ENCODE peak calls at places on chromosomes 6 and 20, in nine cellular contexts. Y, P, L, U, Q, O, A, F and H are unnamed samples.

GRCh38 chr6:5671604-5672559 is 334.8 kb downstream of the NRN1 start:
- DNase-seq in Y (peak), L (no peak), A (peak), Q (no peak), F (no peak), P (no peak), U (no peak), O (no peak), H (peak)

GRCh38 chr6:24356310-24357035 is 1.4 kb downstream of the DCDC2 start:
- DNase-seq in Y (peak), A (peak), L (no peak), F (no peak), Q (no peak), P (no peak), O (no peak), U (no peak), H (no peak)

GRCh38 chr20:23013429-23013828 is 21.7 kb upstream of the SSTR4 start:
- DNase-seq in O (no peak), A (no peak), Y (peak), U (no peak), P (no peak), L (no peak), F (no peak), Q (no peak), H (no peak)

GRCh38 chr6:35160642-35161041 is 19.5 kb upstream of the TCP11 start:
- DNase-seq in F (no peak), Y (no peak), O (no peak), Q (no peak), A (no peak), U (no peak), P (no peak), L (no peak), H (no peak)

GRCh38 chr6:103273048-103273447 is 1586.7 kb downstream of the HACE1 start:
- DNase-seq in U (no peak), Q (no peak), P (no peak), A (peak), O (no peak), F (no peak), L (no peak), Y (peak), H (peak)

GRCh38 chr6:18845891-18846290 is 458.7 kb downstream of the RNF144B start:
- DNase-seq in P (no peak), A (no peak), L (no peak), Q (no peak), Y (no peak), F (no peak), O (no peak), U (no peak), H (no peak)

GRCh38 chr6:38259736-38260135 is 380.0 kb downstream of the BTBD9 start:
- DNase-seq in F (no peak), O (no peak), U (no peak), P (no peak), A (peak), Y (no peak), L (no peak), Q (peak), H (no peak)

GRCh38 chr20:62879275-62880146 is 17.9 kb upstream of the TCFL5 start:
- DNase-seq in O (no peak), F (no peak), Q (no peak), L (no peak), Y (no peak), A (no peak), P (no peak), U (no peak), H (peak)

GRCh38 chr6:28615955-28616747 is 90.5 kb downstream of the GPX5 start:
- DNase-seq in O (no peak), A (no peak), Y (no peak), P (no peak), Q (no peak), L (no peak), U (no peak), F (no peak), H (peak)

GRCh38 chr20:63680857-63681608 is 15.4 kb upstream of the TNFRSF6B start:
- DNase-seq in Y (no peak), P (no peak), Q (no peak), F (no peak), L (no peak), O (no peak), U (no peak), A (no peak), H (no peak)

GRCh38 chr20:10047427-10047826 is 12.6 kb downstream of the ANKEF1 start:
- DNase-seq in L (no peak), P (no peak), O (no peak), F (no peak), Y (peak), U (no peak), Q (peak), A (peak), H (peak)

GRCh38 chr6:91970700-91971099 is 1383.8 kb upstream of the MAP3K7 start:
- DNase-seq in Y (no peak), P (no peak), U (no peak), A (no peak), Q (no peak), L (no peak), F (no peak), O (no peak), H (no peak)

GRCh38 chr6:70506321-70506720 is 60.4 kb upstream of the SDHAF4 start:
- DNase-seq in O (no peak), A (no peak), P (no peak), F (no peak), Y (no peak), Q (no peak), U (no peak), L (no peak), H (no peak)

GRCh38 chr20:38203337-38204003 is 38.4 kb upstream of the TGM2 start:
- DNase-seq in L (peak), P (no peak), O (no peak), Q (no peak), Y (no peak), U (no peak), F (no peak), A (no peak), H (no peak)

GRCh38 chr20:2889797-2890196 is 16.5 kb downstream of the PTPRA start:
- DNase-seq in F (no peak), O (no peak), Y (no peak), A (no peak), L (no peak), Q (no peak), P (no peak), U (no peak), H (no peak)

GRCh38 chr20:59955131-59955796 is 3.0 kb upstream of the CDH26 start:
- DNase-seq in P (no peak), U (no peak), O (no peak), A (peak), F (no peak), L (no peak), Y (peak), Q (no peak), H (peak)

GRCh38 chr6:165967768-165968408 is 199.8 kb downstream of the TBXT start:
- DNase-seq in Y (peak), L (no peak), P (no peak), U (no peak), O (no peak), A (no peak), Q (peak), F (no peak), H (no peak)

GRCh38 chr6:3455121-3455489 is 1.7 kb downstream of the SLC22A23 start:
- DNase-seq in L (no peak), P (no peak), A (no peak), O (no peak), Q (no peak), F (no peak), Y (no peak), U (no peak), H (no peak)

GRCh38 chr6:85113934-85114582 is 335.8 kb upstream of the NT5E start:
- DNase-seq in U (no peak), Y (no peak), L (peak), O (peak), Q (no peak), F (peak), A (peak), P (no peak), H (no peak)

GRCh38 chr6:110620065-110620464 is 143.7 kb upstream of the SLC22A16 start:
- DNase-seq in A (no peak), F (no peak), O (no peak), Y (no peak), Q (no peak), P (no peak), U (no peak), L (no peak), H (no peak)

GRCh38 chr20:7155794-7156193 is 388.3 kb downstream of the BMP2 start:
- DNase-seq in L (no peak), F (no peak), Y (no peak), Q (no peak), U (no peak), O (no peak), A (no peak), P (no peak), H (peak)

GRCh38 chr20:19233025-19233794 is 20.8 kb downstream of the SLC24A3 start:
- DNase-seq in P (no peak), U (no peak), F (no peak), Q (no peak), Y (no peak), L (no peak), O (peak), A (peak), H (no peak)

GRCh38 chr6:27157461-27158315 is 89.8 kb upstream of the PRSS16 start:
- DNase-seq in L (peak), A (peak), O (peak), U (no peak), P (peak), F (peak), Q (peak), Y (peak), H (peak)

GRCh38 chr6:136446579-136447182 is 103.5 kb downstream of the MAP7 start:
- DNase-seq in O (no peak), L (no peak), Q (peak), U (no peak), F (no peak), A (no peak), Y (peak), P (no peak), H (no peak)

GRCh38 chr6:11912420-11912819 is 99.7 kb upstream of the HIVEP1 start:
- DNase-seq in Y (peak), A (peak), O (no peak), F (no peak), Q (no peak), U (no peak), L (no peak), P (no peak), H (no peak)

GRCh38 chr6:127464881-127465459 is 5.8 kb upstream of the KIAA0408 start:
- DNase-seq in A (peak), F (peak), Y (peak), P (peak), U (peak), O (peak), Q (peak), L (peak), H (peak)

GRCh38 chr6:56458324-56458884 is 184.3 kb downstream of the DST start:
- DNase-seq in U (no peak), O (no peak), Y (no peak), A (no peak), P (no peak), L (no peak), Q (no peak), F (no peak), H (no peak)

GRCh38 chr6:30707281-30707850 is 9.7 kb downstream of the MDC1 start:
- DNase-seq in O (no peak), F (no peak), U (no peak), A (no peak), Q (no peak), Y (peak), L (peak), P (no peak), H (peak)

GRCh38 chr6:33933101-33933500 is 129.3 kb upstream of the MLN start:
- DNase-seq in Q (no peak), L (no peak), F (no peak), Y (no peak), U (no peak), O (no peak), P (no peak), A (no peak), H (no peak)

GRCh38 chr6:12371641-12372146 is 81.5 kb downstream of the EDN1 start:
- DNase-seq in Q (peak), O (no peak), Y (peak), A (no peak), L (no peak), P (no peak), F (no peak), U (no peak), H (peak)

GRCh38 chr6:90038951-90039653 is 144.8 kb downstream of the GJA10 start:
- DNase-seq in Q (peak), P (no peak), A (no peak), O (no peak), L (no peak), Y (no peak), F (no peak), U (no peak), H (no peak)

GRCh38 chr6:106318851-106319250 is 6.7 kb downstream of the ATG5 start:
- DNase-seq in O (no peak), U (no peak), Q (no peak), A (no peak), P (no peak), L (no peak), Y (no peak), F (no peak), H (no peak)

GRCh38 chr6:88248709-88249321 is 82.7 kb upstream of the CNR1 start:
- DNase-seq in F (no peak), P (no peak), Q (no peak), U (no peak), Y (no peak), A (no peak), L (no peak), O (no peak), H (no peak)

GRCh38 chr20:38434310-38434741 is 802 bp downstream of the SNHG17 start:
- DNase-seq in Y (peak), A (peak), L (peak), F (no peak), U (no peak), O (no peak), P (no peak), Q (peak), H (peak)

GRCh38 chr6:120354452-120355098 is 979.7 kb downstream of the TBC1D32 start:
- DNase-seq in L (no peak), U (no peak), Y (no peak), O (no peak), F (no peak), Q (no peak), P (no peak), A (no peak), H (peak)

GRCh38 chr20:62558779-62559178 is 83.0 kb upstream of the GATA5 start:
- DNase-seq in F (peak), Y (no peak), A (no peak), O (no peak), L (peak), Q (no peak), P (no peak), U (no peak), H (no peak)

GRCh38 chr6:7846971-7847818 is 63.4 kb downstream of the TXNDC5 start:
- DNase-seq in L (no peak), O (no peak), F (no peak), Q (peak), Y (no peak), U (no peak), P (no peak), A (no peak), H (peak)

DNA sequence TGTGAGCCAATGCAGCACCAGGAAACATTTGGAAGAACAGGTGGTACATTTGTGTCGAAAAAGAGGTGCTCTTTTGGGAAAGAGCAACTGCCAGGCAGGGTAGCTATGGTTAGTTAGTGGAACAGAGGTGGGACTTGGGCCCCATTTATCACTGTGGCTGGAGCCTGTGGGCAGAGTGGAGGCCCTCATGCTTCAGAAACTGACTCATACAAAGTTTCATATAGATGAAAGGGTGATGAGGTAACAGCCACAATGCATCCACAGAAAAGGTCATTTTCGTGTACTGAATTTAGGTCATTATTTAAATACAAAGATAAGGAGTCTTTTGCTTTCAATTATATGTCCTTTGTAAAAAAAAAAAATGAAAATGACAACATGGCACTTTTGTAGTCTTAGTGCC is 76.4 kb upstream of the HS3ST5 start:
- DNase-seq in U (no peak), P (no peak), Y (no peak), A (no peak), O (no peak), L (no peak), Q (no peak), F (no peak), H (peak)
- H3K4me3 ChIP-seq in U (no peak), P (no peak), Y (no peak), A (no peak), O (no peak), L (no peak), Q (no peak), F (no peak), H (no peak)

DNA sequence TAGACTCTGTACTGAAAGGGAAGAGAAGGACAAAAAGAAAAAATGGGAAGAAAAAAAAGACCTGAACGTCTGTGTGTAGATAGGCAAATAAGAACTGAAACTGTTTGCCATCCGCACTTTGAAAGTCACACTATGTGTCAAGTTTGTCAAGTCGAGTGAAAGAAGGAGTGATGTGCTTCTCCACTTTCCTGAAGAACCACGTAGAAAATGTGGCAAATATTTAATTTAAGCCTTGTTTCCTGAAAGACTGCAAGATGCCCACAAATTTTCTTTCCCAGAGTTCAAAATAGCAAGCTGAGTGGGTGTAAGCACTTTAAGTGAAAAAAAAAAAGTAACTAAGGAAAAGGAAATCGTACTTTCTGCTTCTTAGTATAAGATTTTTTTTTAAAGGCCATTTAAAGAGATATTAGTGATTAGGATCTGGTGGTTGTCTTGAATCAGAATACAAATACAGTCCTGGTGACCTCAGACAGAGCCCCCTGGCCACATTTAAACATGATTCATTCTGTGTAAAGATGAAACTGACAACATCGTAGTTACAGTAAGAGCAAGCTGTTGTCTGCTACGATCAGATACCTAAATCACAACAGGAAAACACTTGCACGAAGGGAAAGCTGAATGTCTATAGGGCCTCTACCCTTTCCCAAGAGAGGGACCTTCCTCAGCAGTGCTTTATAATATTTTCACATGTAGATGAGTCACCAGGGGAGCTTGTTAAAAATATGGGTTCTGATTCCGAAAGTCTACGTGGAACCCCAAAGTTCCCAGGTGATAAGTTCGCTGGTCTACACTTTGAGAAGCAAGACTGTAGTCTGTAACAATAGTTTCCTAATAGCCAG is 102.3 kb downstream of the HIVEP2 start:
- DNase-seq in U (peak), Y (peak), Q (peak), L (no peak), O (no peak), F (no peak), P (no peak), A (no peak), H (no peak)
- H3K4me3 ChIP-seq in U (peak), Y (peak), Q (peak), L (peak), O (no peak), F (peak), P (peak), A (no peak), H (no peak)

GRCh38 chr6:112243861-112244415 is 10.4 kb downstream of the LAMA4 start:
- DNase-seq in O (no peak), F (no peak), A (no peak), Y (no peak), P (no peak), L (no peak), U (no peak), Q (no peak), H (no peak)
- H3K4me3 ChIP-seq in O (no peak), F (no peak), A (no peak), Y (no peak), P (no peak), L (no peak), U (no peak), Q (no peak), H (no peak)

DNA sequence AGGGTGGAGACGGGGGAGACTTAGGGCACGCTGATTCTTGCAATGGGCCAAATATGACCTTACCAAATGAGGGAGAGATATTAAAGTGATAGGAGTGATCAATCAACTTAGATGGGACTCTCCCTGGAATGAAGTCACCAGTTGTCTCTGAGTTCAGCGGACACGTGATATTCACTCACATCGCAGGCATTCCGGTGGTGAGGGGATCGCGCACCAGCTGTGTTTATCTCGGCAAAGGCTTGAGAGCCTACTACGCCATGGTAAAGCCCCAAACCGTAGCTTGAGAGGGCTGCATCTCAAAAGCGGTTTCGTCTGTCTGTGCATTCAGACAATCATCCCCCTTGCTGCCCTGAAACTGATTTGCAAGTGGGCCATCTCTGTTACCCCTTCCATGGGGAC is 5.5 kb downstream of the BMP7 start:
- DNase-seq in U (no peak), Q (peak), A (no peak), O (no peak), F (no peak), L (no peak), Y (no peak), P (no peak), H (peak)
- H3K4me3 ChIP-seq in U (no peak), Q (no peak), A (no peak), O (no peak), F (no peak), L (no peak), Y (no peak), P (no peak), H (no peak)

GRCh38 chr6:107658920-107659879 is 164.9 kb downstream of the SCML4 start:
- DNase-seq in O (no peak), Y (no peak), P (no peak), Q (peak), A (no peak), L (no peak), U (peak), F (no peak), H (no peak)

GRCh38 chr6:107657755-107658461 is 166.2 kb downstream of the SCML4 start:
- DNase-seq in Y (no peak), Q (peak), A (no peak), F (no peak), U (peak), P (no peak), O (peak), L (peak), H (no peak)

GRCh38 chr6:107656381-107656780 is 166.5 kb downstream of the SOBP start:
- DNase-seq in U (no peak), P (no peak), F (no peak), Y (no peak), O (no peak), Q (peak), A (no peak), L (no peak), H (no peak)

GRCh38 chr6:107656883-107657282 is 167.0 kb downstream of the SOBP start:
- DNase-seq in P (no peak), U (no peak), L (peak), Q (no peak), A (no peak), F (no peak), Y (no peak), O (no peak), H (no peak)

GRCh38 chr6:107657373-107657754 is 166.7 kb downstream of the SCML4 start:
- DNase-seq in O (no peak), U (no peak), L (no peak), A (no peak), P (no peak), Y (no peak), F (no peak), Q (no peak), H (no peak)
- H3K4me3 ChIP-seq in O (no peak), U (no peak), L (no peak), A (no peak), P (peak), Y (no peak), F (no peak), Q (no peak), H (no peak)